ENCODE peak calls at places on chromosomes 11 and 22, in nine cellular contexts. One of them, this sample, is unnamed. For H3K4me1, the result is how much of the 10 kb centered on the place peaks cover.

GRCh38 chr11:69352715-69353325 is 58.9 kb downstream of the MYEOV start:
- DNase-seq in prostate gland: no peak
- DNase-seq in OCI-LY7: no peak
- DNase-seq in fibroblast of lung: peak
- DNase-seq in cardiac muscle cell: peak
- DNase-seq in ovary: no peak
- DNase-seq in A549: peak
- DNase-seq in CD8-positive, alpha-beta T cell: no peak
- DNase-seq in PC-9: peak
- DNase-seq in this sample: peak

GRCh38 chr11:819943-820649 is 1.4 kb downstream of the PNPLA2 start:
- DNase-seq in prostate gland: peak
- DNase-seq in OCI-LY7: peak
- DNase-seq in fibroblast of lung: peak
- DNase-seq in cardiac muscle cell: peak
- DNase-seq in ovary: peak
- DNase-seq in A549: peak
- DNase-seq in CD8-positive, alpha-beta T cell: peak
- DNase-seq in PC-9: peak
- DNase-seq in this sample: peak

GRCh38 chr11:84790849-84791427 is 836.2 kb downstream of the DLG2 start:
- DNase-seq in prostate gland: no peak
- DNase-seq in OCI-LY7: no peak
- DNase-seq in fibroblast of lung: no peak
- DNase-seq in cardiac muscle cell: no peak
- DNase-seq in ovary: no peak
- DNase-seq in A549: no peak
- DNase-seq in CD8-positive, alpha-beta T cell: no peak
- DNase-seq in PC-9: no peak
- DNase-seq in this sample: no peak

GRCh38 chr22:32020117-32020516 is 22.9 kb upstream of the SLC5A1 start:
- DNase-seq in prostate gland: no peak
- DNase-seq in OCI-LY7: no peak
- DNase-seq in fibroblast of lung: peak
- DNase-seq in cardiac muscle cell: peak
- DNase-seq in ovary: no peak
- DNase-seq in A549: peak
- DNase-seq in CD8-positive, alpha-beta T cell: no peak
- DNase-seq in PC-9: peak
- DNase-seq in this sample: peak

GRCh38 chr11:65412271-65413076 is 10.1 kb upstream of the NEAT1 start:
- DNase-seq in prostate gland: no peak
- DNase-seq in OCI-LY7: no peak
- DNase-seq in fibroblast of lung: no peak
- DNase-seq in cardiac muscle cell: no peak
- DNase-seq in ovary: no peak
- DNase-seq in A549: no peak
- DNase-seq in CD8-positive, alpha-beta T cell: no peak
- DNase-seq in PC-9: no peak
- DNase-seq in this sample: no peak

GRCh38 chr11:36622431-36623136 is 24.5 kb upstream of the RAG2 start:
- DNase-seq in prostate gland: no peak
- DNase-seq in OCI-LY7: peak
- DNase-seq in fibroblast of lung: peak
- DNase-seq in cardiac muscle cell: peak
- DNase-seq in ovary: no peak
- DNase-seq in A549: peak
- DNase-seq in CD8-positive, alpha-beta T cell: no peak
- DNase-seq in PC-9: peak
- DNase-seq in this sample: peak

GRCh38 chr11:119315139-119316016 is 1.6 kb downstream of the MCAM start:
- DNase-seq in prostate gland: no peak
- DNase-seq in OCI-LY7: peak
- DNase-seq in fibroblast of lung: peak
- DNase-seq in cardiac muscle cell: no peak
- DNase-seq in ovary: no peak
- DNase-seq in A549: no peak
- DNase-seq in CD8-positive, alpha-beta T cell: peak
- DNase-seq in PC-9: peak
- DNase-seq in this sample: peak

GRCh38 chr11:2770556-2771301 is 70.9 kb upstream of the KCNQ1OT1 start:
- DNase-seq in prostate gland: no peak
- DNase-seq in OCI-LY7: no peak
- DNase-seq in fibroblast of lung: no peak
- DNase-seq in cardiac muscle cell: no peak
- DNase-seq in ovary: peak
- DNase-seq in A549: no peak
- DNase-seq in CD8-positive, alpha-beta T cell: no peak
- DNase-seq in PC-9: no peak
- DNase-seq in this sample: no peak

GRCh38 chr22:40243891-40244290 is 66.2 kb downstream of the TNRC6B start:
- DNase-seq in prostate gland: no peak
- DNase-seq in OCI-LY7: no peak
- DNase-seq in fibroblast of lung: no peak
- DNase-seq in cardiac muscle cell: no peak
- DNase-seq in ovary: no peak
- DNase-seq in A549: no peak
- DNase-seq in CD8-positive, alpha-beta T cell: no peak
- DNase-seq in PC-9: no peak
- DNase-seq in this sample: no peak

GRCh38 chr11:1351278-1351937 is 38.3 kb upstream of the BRSK2 start:
- DNase-seq in prostate gland: no peak
- DNase-seq in OCI-LY7: no peak
- DNase-seq in fibroblast of lung: no peak
- DNase-seq in cardiac muscle cell: no peak
- DNase-seq in ovary: no peak
- DNase-seq in A549: peak
- DNase-seq in CD8-positive, alpha-beta T cell: no peak
- DNase-seq in PC-9: peak
- DNase-seq in this sample: no peak

GRCh38 chr22:42924436-42924835 is 67.4 kb upstream of the ARFGAP3 start:
- DNase-seq in prostate gland: no peak
- DNase-seq in OCI-LY7: no peak
- DNase-seq in fibroblast of lung: no peak
- DNase-seq in cardiac muscle cell: no peak
- DNase-seq in ovary: no peak
- DNase-seq in A549: no peak
- DNase-seq in CD8-positive, alpha-beta T cell: no peak
- DNase-seq in PC-9: no peak
- DNase-seq in this sample: no peak

GRCh38 chr22:42926034-42926433 is 69.0 kb upstream of the ARFGAP3 start:
- DNase-seq in prostate gland: peak
- DNase-seq in OCI-LY7: no peak
- DNase-seq in fibroblast of lung: peak
- DNase-seq in cardiac muscle cell: peak
- DNase-seq in ovary: no peak
- DNase-seq in A549: peak
- DNase-seq in CD8-positive, alpha-beta T cell: no peak
- DNase-seq in PC-9: peak
- DNase-seq in this sample: no peak

GRCh38 chr22:42926768-42927167 is 69.7 kb upstream of the ARFGAP3 start:
- DNase-seq in prostate gland: no peak
- DNase-seq in OCI-LY7: no peak
- DNase-seq in fibroblast of lung: no peak
- DNase-seq in cardiac muscle cell: no peak
- DNase-seq in ovary: no peak
- DNase-seq in A549: no peak
- DNase-seq in CD8-positive, alpha-beta T cell: no peak
- DNase-seq in PC-9: no peak
- DNase-seq in this sample: no peak

GRCh38 chr22:42927966-42928365 is 70.9 kb upstream of the ARFGAP3 start:
- DNase-seq in prostate gland: no peak
- DNase-seq in OCI-LY7: no peak
- DNase-seq in fibroblast of lung: no peak
- DNase-seq in cardiac muscle cell: no peak
- DNase-seq in ovary: no peak
- DNase-seq in A549: no peak
- DNase-seq in CD8-positive, alpha-beta T cell: no peak
- DNase-seq in PC-9: no peak
- DNase-seq in this sample: no peak

GRCh38 chr22:42925598-42925997 is 68.5 kb upstream of the ARFGAP3 start:
- DNase-seq in prostate gland: no peak
- DNase-seq in OCI-LY7: no peak
- DNase-seq in fibroblast of lung: no peak
- DNase-seq in cardiac muscle cell: no peak
- DNase-seq in ovary: no peak
- DNase-seq in A549: no peak
- DNase-seq in CD8-positive, alpha-beta T cell: no peak
- DNase-seq in PC-9: no peak
- DNase-seq in this sample: no peak
- H3K4me1 ChIP-seq in prostate gland: under half
- H3K4me1 ChIP-seq in OCI-LY7: under half
- H3K4me1 ChIP-seq in fibroblast of lung: under half
- H3K4me1 ChIP-seq in cardiac muscle cell: under half
- H3K4me1 ChIP-seq in ovary: under half
- H3K4me1 ChIP-seq in A549: half or more
- H3K4me1 ChIP-seq in CD8-positive, alpha-beta T cell: under half
- H3K4me1 ChIP-seq in PC-9: under half
- H3K4me1 ChIP-seq in this sample: under half

GRCh38 chr11:17686185-17686980 is 33.0 kb upstream of the MYOD1 start:
- DNase-seq in prostate gland: no peak
- DNase-seq in OCI-LY7: no peak
- DNase-seq in fibroblast of lung: peak
- DNase-seq in cardiac muscle cell: no peak
- DNase-seq in ovary: no peak
- DNase-seq in A549: no peak
- DNase-seq in CD8-positive, alpha-beta T cell: no peak
- DNase-seq in PC-9: peak
- DNase-seq in this sample: no peak

GRCh38 chr11:17691550-17691949 is 27.8 kb upstream of the MYOD1 start:
- DNase-seq in prostate gland: no peak
- DNase-seq in OCI-LY7: no peak
- DNase-seq in fibroblast of lung: no peak
- DNase-seq in cardiac muscle cell: no peak
- DNase-seq in ovary: no peak
- DNase-seq in A549: no peak
- DNase-seq in CD8-positive, alpha-beta T cell: no peak
- DNase-seq in PC-9: no peak
- DNase-seq in this sample: no peak

GRCh38 chr11:17692006-17692405 is 27.4 kb upstream of the MYOD1 start:
- DNase-seq in prostate gland: no peak
- DNase-seq in OCI-LY7: no peak
- DNase-seq in fibroblast of lung: no peak
- DNase-seq in cardiac muscle cell: no peak
- DNase-seq in ovary: no peak
- DNase-seq in A549: no peak
- DNase-seq in CD8-positive, alpha-beta T cell: no peak
- DNase-seq in PC-9: no peak
- DNase-seq in this sample: no peak

GRCh38 chr11:17684550-17684949 is 34.8 kb upstream of the MYOD1 start:
- DNase-seq in prostate gland: no peak
- DNase-seq in OCI-LY7: no peak
- DNase-seq in fibroblast of lung: no peak
- DNase-seq in cardiac muscle cell: no peak
- DNase-seq in ovary: no peak
- DNase-seq in A549: no peak
- DNase-seq in CD8-positive, alpha-beta T cell: no peak
- DNase-seq in PC-9: no peak
- DNase-seq in this sample: no peak

DNA sequence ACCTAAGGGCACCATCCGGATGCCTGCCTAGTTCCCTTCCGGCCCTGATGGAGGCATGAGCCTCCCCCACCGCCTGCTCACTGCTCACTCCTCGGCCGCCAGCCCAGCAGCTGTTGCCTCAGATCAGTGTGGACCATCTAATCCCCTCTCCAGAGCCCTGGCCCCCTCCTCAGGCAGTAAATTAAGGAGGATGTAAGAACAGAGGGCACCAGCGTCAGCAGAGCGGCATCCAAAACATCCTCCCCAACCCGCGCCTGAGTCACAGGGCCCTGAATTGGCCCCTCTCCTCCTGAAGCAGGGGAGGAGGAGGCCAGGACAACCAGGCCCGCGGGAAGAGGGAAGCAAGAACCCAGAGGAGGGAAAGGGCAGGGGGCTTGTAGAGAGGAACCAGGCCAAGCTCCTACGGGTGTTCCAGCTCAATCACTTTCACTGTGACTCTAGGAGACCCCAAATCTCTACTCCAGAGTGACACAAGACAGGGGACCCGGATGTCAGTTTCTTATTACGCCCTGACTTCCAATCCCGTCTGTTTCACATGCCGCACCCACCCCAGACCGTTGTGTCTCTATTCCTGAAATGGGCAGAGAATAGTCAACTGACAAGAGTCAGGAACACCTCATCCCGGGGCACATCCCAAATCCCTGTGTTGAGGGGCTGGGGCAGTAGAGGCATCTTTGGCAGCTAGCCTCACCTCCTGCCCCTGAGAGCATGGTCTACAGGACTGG is 31.3 kb upstream of the MYOD1 start:
- DNase-seq in prostate gland: no peak
- DNase-seq in OCI-LY7: no peak
- DNase-seq in fibroblast of lung: no peak
- DNase-seq in cardiac muscle cell: no peak
- DNase-seq in ovary: no peak
- DNase-seq in A549: no peak
- DNase-seq in CD8-positive, alpha-beta T cell: no peak
- DNase-seq in PC-9: no peak
- DNase-seq in this sample: no peak
- H3K4me1 ChIP-seq in prostate gland: under half
- H3K4me1 ChIP-seq in OCI-LY7: under half
- H3K4me1 ChIP-seq in fibroblast of lung: under half
- H3K4me1 ChIP-seq in cardiac muscle cell: under half
- H3K4me1 ChIP-seq in ovary: under half
- H3K4me1 ChIP-seq in A549: under half
- H3K4me1 ChIP-seq in CD8-positive, alpha-beta T cell: under half
- H3K4me1 ChIP-seq in PC-9: under half
- H3K4me1 ChIP-seq in this sample: under half

GRCh38 chr22:29270475-29271271 is 2.6 kb downstream of the EWSR1 start:
- DNase-seq in prostate gland: no peak
- DNase-seq in OCI-LY7: peak
- DNase-seq in fibroblast of lung: peak
- DNase-seq in cardiac muscle cell: peak
- DNase-seq in ovary: no peak
- DNase-seq in A549: peak
- DNase-seq in CD8-positive, alpha-beta T cell: no peak
- DNase-seq in PC-9: peak
- DNase-seq in this sample: no peak
- H3K4me1 ChIP-seq in prostate gland: under half
- H3K4me1 ChIP-seq in OCI-LY7: under half
- H3K4me1 ChIP-seq in fibroblast of lung: under half
- H3K4me1 ChIP-seq in cardiac muscle cell: under half
- H3K4me1 ChIP-seq in ovary: under half
- H3K4me1 ChIP-seq in A549: under half
- H3K4me1 ChIP-seq in CD8-positive, alpha-beta T cell: half or more
- H3K4me1 ChIP-seq in PC-9: under half
- H3K4me1 ChIP-seq in this sample: under half

DNA sequence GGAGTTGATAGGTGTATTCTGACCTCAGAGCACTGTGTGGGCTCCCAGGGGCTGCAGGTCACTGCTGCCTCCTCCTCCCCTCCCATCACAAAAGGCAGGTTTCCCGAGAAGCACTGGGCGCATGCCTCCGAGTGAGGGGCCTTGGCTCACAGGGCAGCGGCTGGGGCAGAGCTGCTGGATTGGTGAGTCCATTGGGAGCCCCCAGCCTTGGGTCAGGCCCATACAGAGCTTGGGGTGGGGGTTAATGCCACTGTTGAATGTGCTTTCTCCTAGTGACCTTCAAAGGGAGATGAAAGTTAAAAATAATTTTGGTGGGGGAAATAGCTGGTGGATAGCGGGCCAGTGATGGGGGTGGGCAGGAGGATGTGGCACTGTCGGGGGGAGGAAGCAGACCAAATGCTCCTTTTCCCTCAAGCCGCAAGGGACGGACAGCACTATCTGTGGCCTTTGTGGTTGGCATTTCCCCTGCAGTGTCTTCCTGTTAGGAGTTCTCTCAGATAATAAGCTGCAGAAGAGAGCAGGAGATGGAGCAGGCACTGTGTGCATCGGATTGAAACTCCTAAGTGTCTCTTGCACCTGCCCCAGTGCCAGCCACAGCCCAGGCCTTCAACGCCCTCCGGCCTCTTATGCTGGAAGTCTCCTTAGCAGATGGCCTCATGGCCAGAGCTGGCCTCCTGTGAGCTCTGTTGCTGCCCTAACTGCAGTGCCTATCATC is 3.2 kb downstream of the TUBA8 start:
- DNase-seq in prostate gland: no peak
- DNase-seq in OCI-LY7: no peak
- DNase-seq in fibroblast of lung: no peak
- DNase-seq in cardiac muscle cell: no peak
- DNase-seq in ovary: no peak
- DNase-seq in A549: no peak
- DNase-seq in CD8-positive, alpha-beta T cell: no peak
- DNase-seq in PC-9: no peak
- DNase-seq in this sample: no peak
- H3K4me1 ChIP-seq in prostate gland: under half
- H3K4me1 ChIP-seq in OCI-LY7: under half
- H3K4me1 ChIP-seq in fibroblast of lung: under half
- H3K4me1 ChIP-seq in cardiac muscle cell: under half
- H3K4me1 ChIP-seq in ovary: under half
- H3K4me1 ChIP-seq in A549: under half
- H3K4me1 ChIP-seq in CD8-positive, alpha-beta T cell: under half
- H3K4me1 ChIP-seq in PC-9: under half
- H3K4me1 ChIP-seq in this sample: under half